ENCODE peak calls at places on chromosomes 5 and 9, in five cellular contexts. One of them, this sample, is unnamed.

GRCh38 chr5:149646564-149646963 is 65.3 kb downstream of the ARHGEF37 start:
- DNase-seq in effector memory CD4-positive, alpha-beta T cell: no peak
- DNase-seq in neural progenitor cell: no peak
- DNase-seq in aorta: no peak
- DNase-seq in H9: no peak
- DNase-seq in this sample: no peak

GRCh38 chr5:131720714-131721113 is 76.1 kb downstream of the FNIP1 start:
- DNase-seq in H9: no peak
- DNase-seq in effector memory CD4-positive, alpha-beta T cell: no peak
- DNase-seq in neural progenitor cell: no peak
- DNase-seq in aorta: no peak
- DNase-seq in this sample: no peak

GRCh38 chr9:110110154-110110553 is 97.8 kb downstream of the C9orf152 start:
- DNase-seq in H9: no peak
- DNase-seq in neural progenitor cell: no peak
- DNase-seq in aorta: no peak
- DNase-seq in effector memory CD4-positive, alpha-beta T cell: no peak
- DNase-seq in this sample: no peak

GRCh38 chr5:23506329-23507236 is 826 bp upstream of the PRDM9 start:
- DNase-seq in effector memory CD4-positive, alpha-beta T cell: no peak
- DNase-seq in H9: peak; percentile 76
- DNase-seq in neural progenitor cell: peak; percentile 67
- DNase-seq in aorta: no peak
- DNase-seq in this sample: peak; percentile 86

GRCh38 chr9:74570879-74571512 is 73.9 kb downstream of the RORB start:
- DNase-seq in aorta: no peak
- DNase-seq in effector memory CD4-positive, alpha-beta T cell: no peak
- DNase-seq in H9: no peak
- DNase-seq in neural progenitor cell: peak; percentile 21
- DNase-seq in this sample: peak; percentile 61

GRCh38 chr5:150164211-150164610 is 2.4 kb upstream of the CDX1 start:
- DNase-seq in neural progenitor cell: no peak
- DNase-seq in H9: no peak
- DNase-seq in effector memory CD4-positive, alpha-beta T cell: no peak
- DNase-seq in aorta: no peak
- DNase-seq in this sample: no peak

GRCh38 chr5:122183098-122183794 is 53.9 kb downstream of the ZNF474 start:
- DNase-seq in H9: no peak
- DNase-seq in aorta: peak; percentile 81
- DNase-seq in neural progenitor cell: no peak
- DNase-seq in effector memory CD4-positive, alpha-beta T cell: no peak
- DNase-seq in this sample: no peak

GRCh38 chr9:124346347-124347163 is 68.7 kb downstream of the PSMB7 start:
- DNase-seq in neural progenitor cell: no peak
- DNase-seq in aorta: peak; percentile 46
- DNase-seq in H9: no peak
- DNase-seq in effector memory CD4-positive, alpha-beta T cell: no peak
- DNase-seq in this sample: no peak

GRCh38 chr5:33939863-33940262 is 3.7 kb downstream of the RXFP3 start:
- DNase-seq in effector memory CD4-positive, alpha-beta T cell: no peak
- DNase-seq in H9: no peak
- DNase-seq in aorta: no peak
- DNase-seq in neural progenitor cell: no peak
- DNase-seq in this sample: no peak

GRCh38 chr5:62184444-62184843 is 121.6 kb upstream of the KIF2A start:
- DNase-seq in effector memory CD4-positive, alpha-beta T cell: no peak
- DNase-seq in H9: no peak
- DNase-seq in neural progenitor cell: no peak
- DNase-seq in aorta: no peak
- DNase-seq in this sample: no peak

GRCh38 chr5:179804599-179804947 is 2.1 kb downstream of the MGAT4B start:
- DNase-seq in neural progenitor cell: no peak
- DNase-seq in H9: no peak
- DNase-seq in effector memory CD4-positive, alpha-beta T cell: no peak
- DNase-seq in aorta: no peak
- DNase-seq in this sample: no peak

GRCh38 chr9:115595951-115596742 is 478.2 kb upstream of the TNC start:
- DNase-seq in aorta: no peak
- DNase-seq in effector memory CD4-positive, alpha-beta T cell: no peak
- DNase-seq in neural progenitor cell: peak; percentile 16
- DNase-seq in H9: no peak
- DNase-seq in this sample: peak; percentile 16

DNA sequence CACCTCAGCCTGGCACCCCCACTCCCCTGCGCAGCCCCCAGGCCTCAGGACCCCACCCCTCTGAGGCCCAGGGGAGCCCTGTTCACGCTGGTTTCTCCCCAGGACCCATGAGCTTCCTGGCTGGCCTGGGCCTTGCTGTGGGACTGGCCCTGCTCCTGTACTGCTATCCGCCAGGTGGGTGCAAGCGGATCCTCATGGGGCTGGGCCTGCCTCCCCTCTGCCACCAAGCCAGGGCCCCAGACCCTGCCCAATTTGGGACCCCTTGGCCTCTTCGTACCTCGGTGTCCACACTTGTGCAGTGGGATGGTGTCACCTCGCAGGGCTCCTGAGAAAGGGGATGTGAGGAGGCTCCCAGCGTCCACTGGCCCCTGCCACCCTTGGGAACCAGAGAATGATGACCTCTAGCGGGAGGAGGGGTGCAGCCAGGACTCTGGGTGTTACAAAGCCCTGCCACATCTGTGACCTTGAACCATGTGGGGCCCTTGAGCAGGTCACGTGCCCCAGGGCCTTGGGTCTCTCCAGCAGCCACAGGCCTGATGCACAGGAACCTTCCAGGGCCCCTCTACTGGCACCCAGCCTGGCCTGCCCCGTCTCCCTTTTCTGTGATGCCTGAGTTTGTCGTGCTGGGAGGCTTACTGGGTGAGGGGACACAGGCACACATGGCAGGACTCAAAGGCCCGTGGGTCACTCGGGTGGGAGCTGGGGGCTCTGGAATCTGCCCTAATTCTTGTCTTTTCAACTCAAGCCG is 16.3 kb downstream of the CARD19 start:
- DNase-seq in effector memory CD4-positive, alpha-beta T cell: no peak
- DNase-seq in aorta: peak; percentile 51
- DNase-seq in neural progenitor cell: no peak
- DNase-seq in H9: no peak
- DNase-seq in this sample: no peak
- H3K4me1 ChIP-seq in effector memory CD4-positive, alpha-beta T cell: peaks cover 24% of the 10 kb centered on the region
- H3K4me1 ChIP-seq in aorta: no peaks in the 10 kb centered on the region
- H3K4me1 ChIP-seq in neural progenitor cell: no peaks in the 10 kb centered on the region
- H3K4me1 ChIP-seq in H9: no peaks in the 10 kb centered on the region
- H3K4me1 ChIP-seq in this sample: peaks cover 10% of the 10 kb centered on the region

DNA sequence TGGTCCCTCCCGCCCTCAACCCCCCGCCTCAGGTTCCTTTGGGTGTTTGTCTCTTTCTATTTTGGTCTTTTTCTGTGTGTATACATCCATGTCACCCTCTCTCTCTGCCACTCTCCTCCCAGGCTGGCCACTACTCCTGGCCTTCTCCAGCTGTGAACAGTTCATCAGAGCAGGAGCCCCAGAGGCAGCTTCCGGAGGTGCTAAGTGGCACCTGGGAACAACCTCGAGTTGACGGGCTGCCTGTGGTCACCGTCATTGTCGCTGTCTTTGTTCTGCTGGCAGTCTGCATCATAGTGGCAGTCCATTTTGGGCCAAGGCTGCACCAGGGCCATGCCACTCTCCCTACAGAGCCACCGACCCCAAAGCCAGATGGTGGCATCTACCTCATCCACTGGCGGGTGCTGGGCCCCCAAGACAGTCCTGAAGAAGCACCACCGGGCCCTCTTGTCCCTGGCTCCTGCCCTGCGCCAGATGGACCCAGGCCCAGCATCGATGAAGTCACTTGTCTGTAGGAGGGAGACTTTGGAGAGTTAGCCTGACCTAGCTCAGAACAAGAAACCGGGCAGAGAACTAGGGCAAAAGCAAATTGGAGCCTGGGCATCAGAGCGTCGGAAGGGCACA is 1.7 kb downstream of the SMIM33 start:
- DNase-seq in neural progenitor cell: no peak
- DNase-seq in effector memory CD4-positive, alpha-beta T cell: no peak
- DNase-seq in H9: no peak
- DNase-seq in aorta: no peak
- DNase-seq in this sample: no peak
- H3K4me1 ChIP-seq in neural progenitor cell: peaks cover 29% of the 10 kb centered on the region
- H3K4me1 ChIP-seq in effector memory CD4-positive, alpha-beta T cell: peaks cover 68% of the 10 kb centered on the region
- H3K4me1 ChIP-seq in H9: peaks cover 5% of the 10 kb centered on the region
- H3K4me1 ChIP-seq in aorta: no peaks in the 10 kb centered on the region
- H3K4me1 ChIP-seq in this sample: peaks cover 17% of the 10 kb centered on the region

GRCh38 chr9:126291925-126292324 is 34.7 kb upstream of the MVB12B start:
- DNase-seq in H9: no peak
- DNase-seq in neural progenitor cell: no peak
- DNase-seq in effector memory CD4-positive, alpha-beta T cell: no peak
- DNase-seq in aorta: no peak
- DNase-seq in this sample: no peak

GRCh38 chr9:126294331-126295081 is 32.1 kb upstream of the MVB12B start:
- DNase-seq in aorta: no peak
- DNase-seq in neural progenitor cell: no peak
- DNase-seq in H9: no peak
- DNase-seq in effector memory CD4-positive, alpha-beta T cell: no peak
- DNase-seq in this sample: no peak

GRCh38 chr9:126290871-126291270 is 35.8 kb upstream of the MVB12B start:
- DNase-seq in H9: no peak
- DNase-seq in neural progenitor cell: no peak
- DNase-seq in effector memory CD4-positive, alpha-beta T cell: no peak
- DNase-seq in aorta: no peak
- DNase-seq in this sample: no peak

GRCh38 chr9:126293522-126293889 is 33.1 kb upstream of the MVB12B start:
- DNase-seq in neural progenitor cell: peak; percentile 32
- DNase-seq in effector memory CD4-positive, alpha-beta T cell: no peak
- DNase-seq in aorta: no peak
- DNase-seq in H9: no peak
- DNase-seq in this sample: peak; percentile 37

GRCh38 chr9:126292736-126293521 is 33.7 kb upstream of the MVB12B start:
- DNase-seq in neural progenitor cell: no peak
- DNase-seq in aorta: no peak
- DNase-seq in H9: no peak
- DNase-seq in effector memory CD4-positive, alpha-beta T cell: no peak
- DNase-seq in this sample: no peak
- H3K4me1 ChIP-seq in neural progenitor cell: no peaks in the 10 kb centered on the region
- H3K4me1 ChIP-seq in aorta: no peaks in the 10 kb centered on the region
- H3K4me1 ChIP-seq in H9: no peaks in the 10 kb centered on the region
- H3K4me1 ChIP-seq in effector memory CD4-positive, alpha-beta T cell: no peaks in the 10 kb centered on the region
- H3K4me1 ChIP-seq in this sample: no peaks in the 10 kb centered on the region

GRCh38 chr9:14165376-14166035 is 148.4 kb downstream of the NFIB start:
- DNase-seq in aorta: no peak
- DNase-seq in effector memory CD4-positive, alpha-beta T cell: no peak
- DNase-seq in neural progenitor cell: no peak
- DNase-seq in H9: no peak
- DNase-seq in this sample: no peak
- H3K4me1 ChIP-seq in aorta: peaks cover 3% of the 10 kb centered on the region
- H3K4me1 ChIP-seq in effector memory CD4-positive, alpha-beta T cell: no peaks in the 10 kb centered on the region
- H3K4me1 ChIP-seq in neural progenitor cell: no peaks in the 10 kb centered on the region
- H3K4me1 ChIP-seq in H9: no peaks in the 10 kb centered on the region
- H3K4me1 ChIP-seq in this sample: no peaks in the 10 kb centered on the region

GRCh38 chr5:177511181-177511580 is 1.6 kb upstream of the DOK3 start:
- DNase-seq in H9: no peak
- DNase-seq in aorta: peak; percentile 46
- DNase-seq in effector memory CD4-positive, alpha-beta T cell: no peak
- DNase-seq in neural progenitor cell: no peak
- DNase-seq in this sample: no peak
- H3K4me1 ChIP-seq in H9: no peaks in the 10 kb centered on the region
- H3K4me1 ChIP-seq in aorta: no peaks in the 10 kb centered on the region
- H3K4me1 ChIP-seq in effector memory CD4-positive, alpha-beta T cell: peaks cover 12% of the 10 kb centered on the region
- H3K4me1 ChIP-seq in neural progenitor cell: no peaks in the 10 kb centered on the region
- H3K4me1 ChIP-seq in this sample: peaks cover 15% of the 10 kb centered on the region

GRCh38 chr5:3252235-3252634 is 343.4 kb upstream of the IRX1 start:
- DNase-seq in neural progenitor cell: no peak
- DNase-seq in aorta: no peak
- DNase-seq in effector memory CD4-positive, alpha-beta T cell: no peak
- DNase-seq in H9: no peak
- DNase-seq in this sample: no peak

GRCh38 chr5:3249401-3249800 is 346.2 kb upstream of the IRX1 start:
- DNase-seq in effector memory CD4-positive, alpha-beta T cell: no peak
- DNase-seq in H9: no peak
- DNase-seq in neural progenitor cell: no peak
- DNase-seq in aorta: no peak
- DNase-seq in this sample: no peak

GRCh38 chr5:3251784-3252183 is 343.8 kb upstream of the IRX1 start:
- DNase-seq in aorta: no peak
- DNase-seq in H9: peak; percentile 58
- DNase-seq in neural progenitor cell: no peak
- DNase-seq in effector memory CD4-positive, alpha-beta T cell: no peak
- DNase-seq in this sample: peak; percentile 45
- H3K4me1 ChIP-seq in aorta: no peaks in the 10 kb centered on the region
- H3K4me1 ChIP-seq in H9: peaks cover 2% of the 10 kb centered on the region
- H3K4me1 ChIP-seq in neural progenitor cell: peaks cover 6% of the 10 kb centered on the region
- H3K4me1 ChIP-seq in effector memory CD4-positive, alpha-beta T cell: no peaks in the 10 kb centered on the region
- H3K4me1 ChIP-seq in this sample: peaks cover 13% of the 10 kb centered on the region

DNA sequence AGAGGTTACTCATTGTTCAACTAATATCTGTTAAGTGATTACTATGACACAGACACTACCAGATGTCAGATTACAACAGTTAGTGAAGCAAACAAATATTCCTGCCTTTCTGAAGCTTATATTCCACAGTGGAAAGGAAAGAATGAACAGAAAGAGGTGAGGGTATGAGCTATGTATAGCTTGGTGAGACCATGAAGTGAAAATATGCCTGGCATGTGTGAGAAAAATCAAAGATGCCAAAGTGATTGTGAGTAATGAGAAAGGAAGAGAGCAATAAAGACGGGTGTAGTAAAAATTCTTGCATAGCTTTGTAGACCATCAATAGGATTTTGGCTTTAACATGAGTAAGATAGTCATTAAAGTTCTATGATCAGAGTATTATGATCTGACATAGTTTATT is 734.5 kb upstream of the NUDT12 start:
- DNase-seq in effector memory CD4-positive, alpha-beta T cell: no peak
- DNase-seq in aorta: no peak
- DNase-seq in H9: no peak
- DNase-seq in neural progenitor cell: no peak
- DNase-seq in this sample: no peak
- H3K4me1 ChIP-seq in effector memory CD4-positive, alpha-beta T cell: no peaks in the 10 kb centered on the region
- H3K4me1 ChIP-seq in aorta: no peaks in the 10 kb centered on the region
- H3K4me1 ChIP-seq in H9: no peaks in the 10 kb centered on the region
- H3K4me1 ChIP-seq in neural progenitor cell: no peaks in the 10 kb centered on the region
- H3K4me1 ChIP-seq in this sample: no peaks in the 10 kb centered on the region

DNA sequence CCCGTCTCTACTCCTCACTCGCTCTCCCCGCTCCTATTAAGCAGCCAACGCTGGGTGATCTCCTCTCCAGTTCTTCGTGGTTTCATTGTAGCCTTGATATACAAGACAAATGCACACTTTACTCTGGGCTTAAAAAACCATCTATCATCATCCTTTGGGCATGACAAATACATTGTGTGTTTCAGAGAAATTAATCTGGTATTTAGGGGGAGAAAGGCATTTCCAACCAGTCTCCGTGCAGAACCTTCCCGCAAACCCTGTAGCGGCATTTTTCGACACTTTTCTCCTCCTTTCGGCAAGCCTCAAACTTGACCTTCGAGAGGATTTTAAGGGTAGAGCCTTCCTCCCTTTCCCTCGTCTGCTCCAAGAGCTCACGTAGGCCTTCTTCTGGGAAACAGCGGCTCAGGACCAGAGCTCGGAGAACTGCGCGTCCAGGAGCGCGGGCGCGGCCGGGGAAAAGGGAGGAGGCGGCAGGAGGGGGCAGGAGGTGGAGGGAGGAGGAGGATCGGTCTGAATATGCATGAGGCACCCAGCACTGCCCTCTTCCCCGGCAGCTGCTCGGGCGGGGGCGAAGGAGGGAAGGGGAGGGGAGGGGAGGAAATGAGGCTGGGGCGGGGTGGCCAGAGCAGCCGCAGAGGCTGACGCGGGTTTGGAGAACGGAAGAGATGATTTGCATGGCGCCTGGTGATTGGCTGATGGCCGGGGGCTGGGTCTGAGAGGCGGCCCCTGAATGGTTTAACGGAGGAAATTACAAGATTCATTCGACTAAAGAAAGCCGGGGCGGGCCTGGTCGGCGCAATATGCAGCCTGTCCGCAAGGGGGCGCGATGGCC is 127.6 kb downstream of the TMEM161B start:
- DNase-seq in neural progenitor cell: peak; percentile 99
- DNase-seq in effector memory CD4-positive, alpha-beta T cell: peak; percentile 71
- DNase-seq in H9: peak; percentile 99
- DNase-seq in aorta: peak; percentile 97
- DNase-seq in this sample: peak; percentile 99
- H3K4me1 ChIP-seq in neural progenitor cell: peaks cover 10% of the 10 kb centered on the region
- H3K4me1 ChIP-seq in effector memory CD4-positive, alpha-beta T cell: peaks cover 14% of the 10 kb centered on the region
- H3K4me1 ChIP-seq in H9: peaks cover 4% of the 10 kb centered on the region
- H3K4me1 ChIP-seq in aorta: no peaks in the 10 kb centered on the region
- H3K4me1 ChIP-seq in this sample: peaks cover 47% of the 10 kb centered on the region